ENCODE peak calls at places on chromosomes 7 and 10, in seven cellular contexts. B is neuronal stem cell, G is mesenchymal stem cell, X is mesendoderm, P is H9, R is IMR-90, U is H1. V is an unnamed sample.

GRCh38 chr10:113007343-113007771 is 57.3 kb downstream of the TCF7L2 start:
- DNase-seq in B (no peak), G (no peak), X (peak), P (no peak), R (no peak), U (no peak), V (no peak)

GRCh38 chr10:84197643-84198042 is 3.3 kb downstream of the CDHR1 start:
- DNase-seq in B (no peak), G (no peak), X (no peak), P (no peak), R (no peak), U (no peak), V (no peak)

GRCh38 chr10:72092171-72092924 is 4.0 kb upstream of the SPOCK2 start:
- DNase-seq in B (no peak), G (no peak), X (no peak), P (no peak), R (no peak), U (no peak), V (no peak)

GRCh38 chr10:127018298-127018650 is 113.0 kb downstream of the DOCK1 start:
- DNase-seq in B (no peak), G (no peak), X (no peak), P (no peak), R (no peak), U (no peak), V (no peak)

GRCh38 chr10:132247943-132248342 is 59.8 kb downstream of the STK32C start:
- DNase-seq in B (no peak), G (no peak), X (no peak), P (no peak), R (no peak), U (no peak), V (no peak)

GRCh38 chr7:149859369-149859768 is 14.4 kb upstream of the ATP6V0E2 start:
- DNase-seq in B (no peak), G (no peak), X (no peak), P (no peak), R (no peak), U (no peak), V (no peak)

GRCh38 chr7:111113263-111114017 is 22.5 kb downstream of the LRRN3 start:
- DNase-seq in B (no peak), G (peak), X (peak), P (no peak), R (peak), U (no peak), V (no peak)

GRCh38 chr7:50507898-50508470 is 57.2 kb downstream of the DDC start:
- DNase-seq in B (no peak), G (no peak), X (no peak), P (no peak), R (no peak), U (no peak), V (peak)

GRCh38 chr7:156509216-156509615 is 131.4 kb upstream of the RNF32 start:
- DNase-seq in B (no peak), G (no peak), X (no peak), P (no peak), R (no peak), U (no peak), V (no peak)

DNA sequence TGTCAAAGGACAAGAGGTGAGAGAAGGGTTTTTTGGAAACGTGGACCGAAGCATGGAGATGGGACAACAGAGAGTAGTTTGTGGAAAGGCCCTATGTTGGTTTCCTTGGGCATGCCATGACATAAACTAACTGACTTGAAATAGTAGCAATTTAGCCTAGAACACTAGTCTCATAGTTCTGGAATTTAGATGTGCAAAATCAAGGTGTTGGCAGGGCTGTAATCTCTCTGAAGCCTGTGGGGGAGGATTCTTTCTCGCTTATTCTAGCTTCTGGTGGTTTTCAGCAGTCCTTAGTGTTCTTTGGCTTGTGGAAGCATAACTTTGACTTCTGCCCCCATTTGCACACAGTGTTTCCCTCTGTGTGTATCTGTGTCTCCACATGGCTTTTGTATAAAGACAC is 283.4 kb downstream of the GFRA1 start:
- DNase-seq in B (no peak), G (no peak), X (no peak), P (no peak), R (peak), U (no peak), V (peak)
- H2BK120ac ChIP-seq in B (no peak), G (no peak), X (no peak), P (no peak), R (no peak), U (no peak), V (no peak)

GRCh38 chr7:121341933-121342332 is 13.1 kb downstream of the WNT16 start:
- DNase-seq in B (no peak), G (no peak), X (no peak), P (no peak), R (no peak), U (no peak), V (no peak)

GRCh38 chr7:121344093-121344492 is 15.3 kb downstream of the WNT16 start:
- DNase-seq in B (no peak), G (peak), X (no peak), P (no peak), R (no peak), U (no peak), V (no peak)

GRCh38 chr7:121344497-121344896 is 15.7 kb downstream of the WNT16 start:
- DNase-seq in B (no peak), G (no peak), X (no peak), P (no peak), R (no peak), U (no peak), V (no peak)

GRCh38 chr7:121343302-121343701 is 14.5 kb downstream of the WNT16 start:
- DNase-seq in B (no peak), G (peak), X (no peak), P (no peak), R (peak), U (no peak), V (peak)

GRCh38 chr7:121342631-121343030 is 13.8 kb downstream of the WNT16 start:
- DNase-seq in B (no peak), G (no peak), X (no peak), P (no peak), R (no peak), U (no peak), V (no peak)
- H2BK120ac ChIP-seq in B (no peak), G (no peak), X (no peak), P (no peak), R (peak), U (no peak), V (no peak)

DNA sequence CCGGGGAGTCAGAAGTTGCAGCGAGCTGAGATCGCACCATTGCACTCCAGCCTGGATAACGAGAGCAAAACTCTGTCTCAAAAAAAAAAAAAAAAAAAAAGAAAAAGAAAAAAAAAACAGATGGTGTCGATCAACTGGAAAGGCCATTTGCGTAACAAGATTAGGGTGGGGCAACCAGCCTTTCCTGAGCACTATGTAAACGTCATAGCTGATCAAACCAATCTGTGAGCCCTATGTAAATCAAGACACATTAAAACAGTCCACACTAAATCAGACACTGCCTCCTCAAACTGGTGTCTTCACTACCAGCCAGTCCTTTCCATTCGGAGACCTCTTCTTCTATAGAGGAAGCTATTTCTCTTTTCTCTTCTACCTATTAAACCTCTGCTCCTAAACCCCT is 33.9 kb downstream of the NOLC1 start:
- DNase-seq in B (no peak), G (no peak), X (no peak), P (no peak), R (no peak), U (no peak), V (no peak)
- H2BK120ac ChIP-seq in B (no peak), G (no peak), X (no peak), P (no peak), R (no peak), U (no peak), V (no peak)

DNA sequence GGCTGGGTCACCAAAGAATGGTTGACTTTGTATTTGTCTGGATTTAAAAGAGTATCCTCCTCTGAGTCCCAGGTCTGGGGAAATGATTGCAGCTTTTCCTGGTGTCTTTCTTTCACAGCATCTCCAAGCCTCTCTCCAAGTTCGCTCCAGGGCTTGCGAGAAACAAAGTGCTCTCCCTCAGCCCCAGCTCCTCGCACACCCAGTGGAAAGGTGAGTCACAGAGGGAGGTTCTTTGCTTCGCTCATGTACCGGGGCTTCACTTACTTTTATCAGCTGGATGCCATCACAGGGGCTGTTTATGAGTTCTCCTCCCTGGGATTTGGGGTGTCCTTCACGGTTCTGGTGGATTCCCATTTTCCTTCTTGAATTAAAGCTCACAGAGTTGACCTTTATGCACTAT is 252.2 kb upstream of the PLPP4 start:
- DNase-seq in B (no peak), G (no peak), X (no peak), P (no peak), R (no peak), U (no peak), V (no peak)
- H2BK120ac ChIP-seq in B (no peak), G (no peak), X (no peak), P (no peak), R (no peak), U (no peak), V (no peak)

GRCh38 chr10:104327745-104328635 is 10.3 kb downstream of the ITPRIP start:
- DNase-seq in B (no peak), G (peak), X (peak), P (peak), R (peak), U (no peak), V (peak)

GRCh38 chr10:104328636-104328915 is 9.7 kb downstream of the ITPRIP start:
- DNase-seq in B (peak), G (no peak), X (no peak), P (no peak), R (no peak), U (no peak), V (no peak)

GRCh38 chr10:104325436-104326430 is 12.5 kb downstream of the ITPRIP start:
- DNase-seq in B (no peak), G (no peak), X (no peak), P (no peak), R (no peak), U (no peak), V (no peak)

GRCh38 chr10:104328916-104329710 is 9.2 kb downstream of the ITPRIP start:
- DNase-seq in B (peak), G (peak), X (peak), P (peak), R (peak), U (no peak), V (peak)

DNA sequence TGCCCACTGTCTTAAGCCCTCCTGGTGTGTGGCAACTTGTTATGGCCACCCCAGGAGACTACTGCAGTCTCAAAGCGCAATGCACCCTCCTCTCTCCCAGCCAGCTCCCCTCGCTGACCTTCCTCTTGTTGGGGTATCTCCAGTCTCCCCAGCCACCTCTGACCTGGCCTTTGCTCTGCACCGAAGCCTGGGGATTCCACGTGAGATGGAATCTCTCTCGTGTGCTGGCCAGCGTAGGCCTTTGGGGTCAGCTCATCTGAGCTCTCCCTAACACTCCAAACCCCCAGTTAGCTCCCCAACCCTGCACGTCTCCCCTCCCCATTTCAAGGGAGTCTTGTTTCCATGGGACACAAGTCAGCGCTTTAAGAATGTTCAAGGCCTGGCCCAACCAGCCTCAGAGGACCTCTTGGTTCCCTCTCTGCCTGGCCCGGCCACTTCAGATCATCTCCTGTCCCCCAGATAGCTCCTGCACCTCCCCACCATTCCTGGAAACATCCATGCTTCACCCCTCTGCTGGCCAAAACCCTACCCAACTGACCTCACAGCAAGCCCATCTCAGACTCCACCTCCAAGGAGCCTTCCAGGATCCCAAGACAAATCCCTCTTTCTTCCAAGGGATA is 11.2 kb downstream of the ITPRIP start:
- DNase-seq in B (no peak), G (no peak), X (no peak), P (no peak), R (no peak), U (no peak), V (no peak)
- H2BK120ac ChIP-seq in B (no peak), G (peak), X (no peak), P (no peak), R (peak), U (no peak), V (no peak)

GRCh38 chr10:4685904-4686643 is 139.9 kb upstream of the AKR1E2 start:
- DNase-seq in B (no peak), G (peak), X (no peak), P (no peak), R (no peak), U (no peak), V (no peak)

GRCh38 chr10:4688168-4688567 is 137.8 kb upstream of the AKR1E2 start:
- DNase-seq in B (no peak), G (no peak), X (no peak), P (no peak), R (no peak), U (no peak), V (no peak)

GRCh38 chr10:4686644-4686996 is 139.4 kb upstream of the AKR1E2 start:
- DNase-seq in B (no peak), G (peak), X (peak), P (no peak), R (peak), U (no peak), V (peak)

GRCh38 chr10:4688620-4689019 is 137.4 kb upstream of the AKR1E2 start:
- DNase-seq in B (no peak), G (peak), X (no peak), P (no peak), R (no peak), U (no peak), V (no peak)

DNA sequence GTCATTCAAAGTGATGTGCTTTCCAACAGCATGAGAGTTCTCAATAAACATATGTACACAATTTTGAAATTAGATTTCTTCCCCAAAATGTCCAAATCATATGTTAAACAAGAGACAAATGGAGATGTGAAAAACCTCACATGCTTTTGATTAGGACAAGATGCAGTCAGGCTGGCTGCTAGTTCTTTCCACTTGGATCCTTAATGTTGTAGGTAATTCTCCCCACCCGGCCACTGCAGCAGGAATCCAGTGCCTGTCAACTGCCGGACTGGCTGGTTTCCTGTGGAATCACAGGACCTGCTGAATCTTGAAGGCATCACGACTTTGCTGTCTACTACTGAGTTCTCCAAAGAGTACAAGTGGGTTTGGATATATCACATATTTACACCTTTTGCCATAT is 138.6 kb upstream of the AKR1E2 start:
- DNase-seq in B (no peak), G (no peak), X (no peak), P (no peak), R (no peak), U (no peak), V (no peak)
- H2BK120ac ChIP-seq in B (no peak), G (no peak), X (no peak), P (no peak), R (peak), U (no peak), V (no peak)

GRCh38 chr10:76035010-76035727 is 603.7 kb downstream of the LRMDA start:
- DNase-seq in B (no peak), G (no peak), X (no peak), P (no peak), R (no peak), U (no peak), V (no peak)

GRCh38 chr10:76034236-76035009 is 603.0 kb downstream of the LRMDA start:
- DNase-seq in B (no peak), G (no peak), X (no peak), P (no peak), R (no peak), U (no peak), V (no peak)

GRCh38 chr10:76032442-76033039 is 601.1 kb downstream of the LRMDA start:
- DNase-seq in B (no peak), G (no peak), X (no peak), P (no peak), R (no peak), U (no peak), V (no peak)

GRCh38 chr10:76031769-76032441 is 600.5 kb downstream of the LRMDA start:
- DNase-seq in B (no peak), G (no peak), X (no peak), P (no peak), R (no peak), U (no peak), V (no peak)

GRCh38 chr10:76033457-76034196 is 602.2 kb downstream of the LRMDA start:
- DNase-seq in B (no peak), G (no peak), X (peak), P (peak), R (peak), U (no peak), V (no peak)
- H2BK120ac ChIP-seq in B (no peak), G (no peak), X (no peak), P (no peak), R (no peak), U (no peak), V (no peak)

V was measured in trophoblast cell.